ENCODE peak calls at places on chromosomes 5 and 9, in five cellular contexts. Q is skeletal muscle cell; J is omental fat pad; N is WTC11; D is stimulated activated CD4-positive, alpha-beta T cell treated with anti-CD3 and anti-CD28 coated beads, Interleukin-12 subunit alpha, Interleukin-12 subunit beta, amount 100 ng/mL, for 4 hours. S is an unnamed sample.

GRCh38 chr9:106075568-106075967 is 381.2 kb downstream of the TMEM38B start:
- DNase-seq in D (no peak), J (no peak), Q (peak; percentile 57), N (no peak), S (no peak)

GRCh38 chr5:59485629-59486439 is 407.7 kb downstream of the PDE4D start:
- DNase-seq in N (no peak), D (no peak), J (no peak), Q (no peak), S (no peak)

GRCh38 chr9:98263482-98264357 is 8.3 kb upstream of the TBC1D2 start:
- DNase-seq in D (peak; percentile 77), N (peak; percentile 86), Q (peak; percentile 47), J (peak; percentile 37), S (no peak)

GRCh38 chr5:143229896-143230675 is 173.4 kb downstream of the NR3C1 start:
- DNase-seq in N (no peak), D (no peak), Q (no peak), J (no peak), S (peak; percentile 47)

GRCh38 chr5:172370648-172371248 is 83.6 kb downstream of the SH3PXD2B start:
- DNase-seq in Q (no peak), J (peak; percentile 57), D (peak; percentile 12), N (peak; percentile 66), S (no peak)

GRCh38 chr5:55691265-55692105 is 20.6 kb downstream of the SLC38A9 start:
- DNase-seq in J (no peak), D (no peak), N (no peak), Q (no peak), S (no peak)

GRCh38 chr9:79357185-79357584 is 214.6 kb upstream of the TLE4 start:
- DNase-seq in Q (no peak), J (no peak), N (no peak), D (no peak), S (no peak)

GRCh38 chr5:136155769-136156168 is 23.1 kb downstream of the SMAD5 start:
- DNase-seq in D (no peak), J (no peak), N (no peak), Q (no peak), S (no peak)

GRCh38 chr9:124492818-124493217 is 14.4 kb downstream of the NR5A1 start:
- DNase-seq in N (no peak), J (no peak), Q (no peak), D (no peak), S (no peak)

GRCh38 chr5:2206244-2207108 is 323.8 kb upstream of the IRX4 start:
- DNase-seq in Q (no peak), N (no peak), J (no peak), D (no peak), S (no peak)

S was measured in GM04503.